ENCODE peak calls at places on chromosomes 12 and 14, in four cellular contexts. P, L, R and C are unnamed samples.

GRCh38 chr14:101876539-101876938 is 87.8 kb upstream of the DYNC1H1 start:
- DNase-seq in P (peak; percentile 73), L (no peak), R (no peak), C (no peak)

GRCh38 chr14:22003471-22003870 is 329.9 kb upstream of the OR4E1 start:
- DNase-seq in P (no peak), L (no peak), R (no peak), C (no peak)

GRCh38 chr12:1328385-1328784 is 266.0 kb downstream of the FBXL14 start:
- DNase-seq in P (peak; percentile 32), L (no peak), R (no peak), C (no peak)

GRCh38 chr12:68431786-68432185 is 99.6 kb upstream of the MDM1 start:
- DNase-seq in P (no peak), L (no peak), R (no peak), C (no peak)

GRCh38 chr12:92378682-92379479 is 233.2 kb upstream of the BTG1 start:
- DNase-seq in P (no peak), L (no peak), R (no peak), C (no peak)

GRCh38 chr12:57124259-57124877 is 3.9 kb upstream of the LRP1 start:
- DNase-seq in P (peak; percentile 60), L (peak; percentile 70), R (no peak), C (peak; percentile 96)

GRCh38 chr12:124884587-124885438 is 21.1 kb upstream of the SCARB1 start:
- DNase-seq in P (no peak), L (no peak), R (no peak), C (peak; percentile 87)

GRCh38 chr14:61188936-61189808 is 92.0 kb downstream of the TMEM30B start:
- DNase-seq in P (peak; percentile 78), L (peak; percentile 58), R (peak; percentile 81), C (peak; percentile 91)

GRCh38 chr12:27177716-27178115 is 66.4 kb upstream of the STK38L start:
- DNase-seq in P (no peak), L (no peak), R (no peak), C (no peak)

GRCh38 chr12:93664573-93665138 is 12.5 kb upstream of the CRADD start:
- DNase-seq in P (no peak), L (no peak), R (no peak), C (no peak)

GRCh38 chr14:35047961-35048513 is 2.0 kb downstream of the FAM177A1 start:
- DNase-seq in P (no peak), L (no peak), R (no peak), C (no peak)
- H3K4me3 ChIP-seq in P (no peak overlapping the region), L (no peak overlapping the region), R (peak overlapping the region; percentile 83), C (peak overlapping the region; percentile 97)

DNA sequence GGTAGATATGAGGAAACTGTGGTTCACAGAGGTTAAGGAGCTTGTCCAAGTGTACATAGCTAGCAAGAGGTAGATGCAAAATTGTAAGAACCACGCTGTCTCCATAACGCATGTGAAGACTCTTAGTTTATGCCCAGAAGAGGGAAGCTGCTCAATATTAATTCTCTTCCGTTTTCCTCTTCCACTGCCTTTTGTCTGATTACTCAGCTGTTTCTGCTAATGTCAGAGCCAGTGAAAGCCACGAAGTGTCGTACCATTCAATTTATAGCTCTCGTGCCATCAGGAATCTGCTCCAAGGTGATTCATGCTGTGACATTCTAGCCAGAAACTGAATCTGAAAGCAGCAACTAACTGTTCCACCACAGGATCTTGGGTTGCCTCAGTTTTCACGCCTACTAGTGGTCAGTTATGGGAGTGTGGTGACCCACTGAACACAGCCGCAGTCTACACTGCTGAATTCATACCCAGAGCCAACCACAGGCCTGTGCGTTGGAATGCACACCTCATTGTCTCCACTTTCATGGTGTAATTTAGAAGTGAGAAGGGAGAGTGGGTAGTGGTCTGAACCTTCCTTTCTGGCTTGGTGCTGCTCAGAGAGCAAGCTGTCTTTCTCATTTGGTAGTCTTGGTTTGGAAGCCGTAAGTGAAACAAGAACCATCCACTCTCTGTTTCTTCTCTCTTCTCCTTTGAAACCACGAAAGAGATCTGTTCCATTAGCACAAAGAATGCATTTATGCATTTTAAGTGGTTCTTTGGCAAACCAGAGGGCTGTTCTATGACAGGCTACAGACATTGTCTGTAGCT is 74.2 kb upstream of the NAP1L1 start:
- DNase-seq in P (peak; percentile 58), L (no peak), R (no peak), C (peak; percentile 93)
- H3K4me3 ChIP-seq in P (peak overlapping the region; percentile 12), L (no peak overlapping the region), R (peak overlapping the region; percentile 26), C (no peak overlapping the region)

DNA sequence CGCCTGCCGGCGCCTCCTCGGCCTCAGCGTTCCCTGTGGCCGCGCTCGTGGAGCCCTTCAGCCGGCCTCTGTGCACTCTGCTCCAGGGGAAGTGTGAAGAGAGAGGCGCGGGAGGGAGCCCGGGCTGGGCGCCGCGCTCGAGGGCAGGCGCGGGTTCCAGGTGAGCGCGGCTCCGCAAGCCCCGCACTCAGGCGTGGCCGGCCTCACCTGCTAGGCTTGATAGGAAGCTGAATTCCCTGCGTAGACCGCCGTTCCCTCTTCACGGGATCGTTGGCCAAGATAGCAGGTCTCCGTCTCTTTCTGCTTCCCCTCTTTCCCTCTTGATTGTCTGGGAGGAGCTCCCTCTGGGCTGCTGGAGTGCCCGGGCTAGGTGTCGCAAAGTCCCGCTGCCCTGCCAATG is 89.7 kb downstream of the ASCL4 start:
- DNase-seq in P (no peak), L (no peak), R (no peak), C (peak; percentile 83)
- H3K4me3 ChIP-seq in P (no peak overlapping the region), L (peak overlapping the region; percentile 44), R (no peak overlapping the region), C (peak overlapping the region; percentile 65)

GRCh38 chr12:70754330-70754741 is 117.1 kb upstream of the PTPRB start:
- DNase-seq in P (no peak), L (no peak), R (no peak), C (no peak)
- H3K4me3 ChIP-seq in P (no peak overlapping the region), L (no peak overlapping the region), R (peak overlapping the region; percentile 8), C (no peak overlapping the region)

DNA sequence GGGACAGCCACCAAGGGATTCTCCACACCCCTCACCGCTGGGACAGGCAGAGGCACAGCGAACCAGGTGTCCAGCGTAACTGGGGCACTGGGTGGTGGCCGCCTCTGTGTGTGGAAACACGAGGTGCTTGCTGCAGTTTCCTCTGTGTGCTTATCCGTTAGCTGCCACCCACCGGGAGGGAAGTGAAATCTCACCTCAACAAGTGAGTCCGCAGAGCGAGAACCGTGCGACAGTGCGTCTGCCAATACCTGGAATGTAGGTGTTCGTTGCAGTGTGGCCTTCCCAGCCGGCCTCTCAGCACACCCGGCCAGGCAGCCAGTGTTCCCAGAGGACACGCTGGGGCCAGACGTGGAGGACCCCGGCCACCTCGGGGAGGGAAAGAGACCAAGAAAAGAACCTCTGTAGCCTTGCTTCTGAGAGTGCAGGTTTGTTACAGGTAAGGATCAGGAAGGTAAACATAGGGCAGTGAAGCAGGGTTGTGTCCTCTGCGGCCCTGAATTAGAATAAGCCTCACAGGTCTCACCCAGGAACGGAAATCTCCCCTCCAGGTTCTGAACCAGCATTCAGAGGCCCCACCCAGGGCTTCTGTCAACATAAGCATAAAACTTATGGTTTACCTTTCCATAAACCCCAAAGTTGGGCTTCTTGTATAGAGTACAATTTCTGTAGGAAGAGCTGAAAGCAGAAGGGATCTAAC is 1.5 kb downstream of the BCL2L14 start:
- DNase-seq in P (no peak), L (no peak), R (peak; percentile 75), C (peak; percentile 78)
- H3K4me3 ChIP-seq in P (no peak overlapping the region), L (no peak overlapping the region), R (no peak overlapping the region), C (no peak overlapping the region)

GRCh38 chr14:36657409-36658090 is 4.1 kb upstream of the PAX9 start:
- DNase-seq in P (no peak), L (peak; percentile 53), R (peak; percentile 69), C (peak; percentile 82)
- H3K4me3 ChIP-seq in P (peak overlapping the region; percentile 48), L (peak overlapping the region; percentile 5), R (no peak overlapping the region), C (peak overlapping the region; percentile 44)

GRCh38 chr14:100214768-100215079 is 24.2 kb upstream of the YY1 start:
- DNase-seq in P (no peak), L (no peak), R (peak; percentile 35), C (no peak)
- H3K4me3 ChIP-seq in P (peak overlapping the region; percentile 92), L (peak overlapping the region; percentile 90), R (no peak overlapping the region), C (no peak overlapping the region)

DNA sequence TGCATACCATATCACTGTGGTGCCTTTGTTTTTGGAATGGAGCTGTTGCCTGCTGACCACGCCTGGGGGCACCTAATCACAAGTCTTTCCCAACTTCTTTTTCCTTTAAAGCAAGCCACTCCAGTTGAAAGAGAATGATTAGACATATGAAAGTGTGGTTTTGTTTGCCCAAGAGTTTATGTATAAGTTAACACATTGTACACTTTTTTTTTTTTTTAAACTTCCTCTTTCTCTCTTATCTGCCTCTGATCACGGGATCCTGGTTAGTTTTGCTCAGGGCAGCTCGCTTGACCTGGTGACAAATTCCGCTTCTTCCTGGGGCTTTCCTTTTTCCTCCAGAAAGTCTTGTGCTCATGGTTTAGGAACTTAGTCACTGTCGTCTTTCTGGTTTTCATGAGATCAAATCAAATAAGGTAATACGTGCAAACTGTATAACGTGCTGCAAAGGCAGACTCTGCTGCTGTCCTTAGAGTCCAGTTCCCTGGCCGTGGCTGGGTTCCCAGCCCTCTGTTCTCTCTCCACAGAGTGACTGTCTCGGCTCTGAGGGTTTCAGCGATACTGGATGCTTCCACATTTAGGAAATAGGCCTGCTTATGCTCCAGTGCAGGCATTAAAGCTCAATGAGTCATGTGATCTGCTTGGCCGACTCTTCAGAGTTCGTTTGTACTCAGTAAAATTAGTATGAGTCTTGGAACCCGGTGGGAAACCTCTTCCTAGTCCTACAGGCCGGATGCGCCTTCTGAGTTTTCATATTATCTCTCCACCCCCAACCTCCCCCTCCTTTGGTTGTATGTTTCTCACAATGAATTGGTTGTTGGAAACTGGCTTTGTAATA is 15.2 kb downstream of the RASSF3 start:
- DNase-seq in P (peak; percentile 17), L (no peak), R (peak; percentile 82), C (no peak)
- H3K4me3 ChIP-seq in P (peak overlapping the region; percentile 50), L (peak overlapping the region; percentile 33), R (peak overlapping the region; percentile 20), C (no peak overlapping the region)

DNA sequence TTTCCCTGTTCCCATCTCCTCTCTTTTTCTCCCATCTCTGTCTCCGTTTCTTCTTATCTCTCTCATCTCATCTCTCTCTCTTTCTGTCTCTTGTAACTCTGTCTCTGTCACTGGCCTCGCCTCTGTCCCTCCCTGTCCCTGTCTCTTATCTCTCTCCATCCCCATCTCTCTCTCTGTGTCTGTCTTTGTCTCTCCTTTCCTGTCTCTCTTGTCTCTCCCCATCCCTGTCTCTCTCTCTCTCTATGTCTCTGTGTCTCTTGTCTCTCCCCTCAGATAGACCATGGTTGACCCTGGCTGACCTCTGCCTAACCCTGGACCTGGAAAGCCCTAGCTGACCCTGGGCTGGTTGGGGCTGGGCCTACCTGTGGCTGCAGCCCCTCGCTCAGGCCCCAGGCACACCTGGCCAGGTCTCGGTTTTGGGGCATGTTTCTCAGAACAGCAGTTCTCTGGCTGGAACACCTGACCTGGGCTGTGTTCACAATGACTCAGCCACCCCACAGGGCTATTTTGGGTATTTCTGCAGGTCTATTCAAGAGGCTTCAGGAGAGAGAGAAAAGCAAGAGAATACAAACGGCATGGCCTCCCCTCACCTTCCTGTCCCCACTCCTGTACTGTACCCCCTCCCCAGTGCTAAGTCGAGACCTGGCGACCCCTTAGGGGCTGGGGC is 174.4 kb downstream of the TMEM121 start:
- DNase-seq in P (no peak), L (no peak), R (no peak), C (no peak)
- H3K4me3 ChIP-seq in P (no peak overlapping the region), L (no peak overlapping the region), R (no peak overlapping the region), C (no peak overlapping the region)

GRCh38 chr14:20403521-20403920 is 9.8 kb downstream of the TEP1 start:
- DNase-seq in P (no peak), L (no peak), R (no peak), C (no peak)
- H3K4me3 ChIP-seq in P (no peak overlapping the region), L (no peak overlapping the region), R (no peak overlapping the region), C (no peak overlapping the region)